ENCODE peak calls at places on chromosomes 1 and 21, in eight cellular contexts. X, Q, M, U, J, R, B and Y are unnamed samples.

GRCh38 chr1:9300623-9301022 is 7.9 kb downstream of the SPSB1 start:
- DNase-seq in J (no peak), U (no peak), Q (no peak), R (no peak), M (no peak), B (no peak), X (no peak), Y (no peak)

GRCh38 chr1:158035976-158036583 is 42.6 kb downstream of the KIRREL1 start:
- DNase-seq in R (no peak), J (no peak), M (peak), Q (peak), X (peak), B (peak), U (peak), Y (peak)

GRCh38 chr1:97529600-97529999 is 391.2 kb downstream of the DPYD start:
- DNase-seq in Q (no peak), B (no peak), J (no peak), U (no peak), R (no peak), X (no peak), M (no peak), Y (no peak)

GRCh38 chr21:37339527-37339889 is 27.1 kb upstream of the DYRK1A start:
- DNase-seq in M (no peak), Q (no peak), J (no peak), U (no peak), X (no peak), R (no peak), B (no peak), Y (no peak)

GRCh38 chr1:8239039-8239305 is 78.9 kb upstream of the SLC45A1 start:
- DNase-seq in R (no peak), M (no peak), J (no peak), Q (peak), B (no peak), X (peak), U (no peak), Y (peak)

GRCh38 chr1:175757381-175758015 is 14.1 kb upstream of the TNR start:
- DNase-seq in R (peak), U (no peak), X (no peak), B (peak), M (peak), J (no peak), Q (peak), Y (peak)

GRCh38 chr1:88463401-88463800 is 220.7 kb upstream of the PKN2 start:
- DNase-seq in B (no peak), R (no peak), U (no peak), Q (no peak), X (no peak), M (no peak), J (no peak), Y (no peak)

GRCh38 chr1:178937770-178938169 is 66.9 kb upstream of the ANGPTL1 start:
- DNase-seq in M (no peak), X (no peak), B (no peak), U (no peak), R (peak), Q (no peak), J (no peak), Y (no peak)

GRCh38 chr1:40692429-40692905 is 963 bp downstream of the NFYC start:
- DNase-seq in J (no peak), B (peak), U (no peak), R (no peak), X (peak), Q (peak), M (no peak), Y (peak)

GRCh38 chr1:51417496-51418383 is 87.4 kb upstream of the TTC39A start:
- DNase-seq in U (no peak), R (no peak), M (peak), X (no peak), J (no peak), B (no peak), Q (no peak), Y (peak)

GRCh38 chr1:18351735-18352134 is 129.0 kb upstream of the KLHDC7A start:
- DNase-seq in M (no peak), X (no peak), J (no peak), B (no peak), Q (no peak), U (no peak), R (no peak), Y (no peak)

GRCh38 chr1:174215766-174216165 is 56.4 kb downstream of the RABGAP1L start:
- DNase-seq in J (no peak), X (no peak), U (no peak), M (no peak), R (no peak), Q (no peak), B (no peak), Y (no peak)

GRCh38 chr21:30227633-30228404 is 11.9 kb upstream of the CLDN8 start:
- DNase-seq in Q (peak), U (no peak), M (peak), J (no peak), X (no peak), R (no peak), B (no peak), Y (peak)

GRCh38 chr1:228739826-228740225 is 4.5 kb downstream of the RHOU start:
- DNase-seq in M (no peak), J (no peak), Q (no peak), R (no peak), B (no peak), U (no peak), X (no peak), Y (no peak)